ENCODE peak calls at places on chromosome X, in four cellular contexts. One of them, this sample, is unnamed.

GRCh38 chrX:108199691-108200090 is 108.1 kb downstream of the ATG4A start:
- DNase-seq in memory B cell: no peak
- DNase-seq in aorta: no peak
- DNase-seq in T follicular helper cell: no peak
- DNase-seq in this sample: no peak

GRCh38 chrX:45758738-45759397 is 558.2 kb upstream of the DIPK2B start:
- DNase-seq in T follicular helper cell: no peak
- DNase-seq in memory B cell: no peak
- DNase-seq in aorta: no peak
- DNase-seq in this sample: no peak

GRCh38 chrX:14777484-14777883 is 95.4 kb downstream of the FANCB start:
- DNase-seq in T follicular helper cell: no peak
- DNase-seq in memory B cell: no peak
- DNase-seq in aorta: no peak
- DNase-seq in this sample: no peak

GRCh38 chrX:111200327-111200726 is 70.0 kb downstream of the CAPN6 start:
- DNase-seq in memory B cell: no peak
- DNase-seq in T follicular helper cell: no peak
- DNase-seq in aorta: no peak
- DNase-seq in this sample: no peak

GRCh38 chrX:126900937-126901336 is 81.4 kb downstream of the PRR32 start:
- DNase-seq in T follicular helper cell: no peak
- DNase-seq in aorta: no peak
- DNase-seq in memory B cell: no peak
- DNase-seq in this sample: no peak

GRCh38 chrX:132071260-132071659 is 48.2 kb downstream of the STK26 start:
- DNase-seq in T follicular helper cell: no peak
- DNase-seq in memory B cell: no peak
- DNase-seq in aorta: no peak
- DNase-seq in this sample: no peak

GRCh38 chrX:118325453-118325852 is 20.5 kb upstream of the WDR44 start:
- DNase-seq in aorta: no peak
- DNase-seq in memory B cell: no peak
- DNase-seq in T follicular helper cell: no peak
- DNase-seq in this sample: no peak

GRCh38 chrX:23742174-23742692 is 843 bp downstream of the ACOT9 start:
- DNase-seq in T follicular helper cell: no peak
- DNase-seq in aorta: no peak
- DNase-seq in memory B cell: no peak
- DNase-seq in this sample: peak; percentile 37

GRCh38 chrX:111445485-111445884 is 33.5 kb upstream of the DCX start:
- DNase-seq in T follicular helper cell: no peak
- DNase-seq in aorta: no peak
- DNase-seq in memory B cell: peak; percentile 2
- DNase-seq in this sample: peak; percentile 16

GRCh38 chrX:38583185-38583584 is 21.8 kb downstream of the TSPAN7 start:
- DNase-seq in T follicular helper cell: no peak
- DNase-seq in aorta: no peak
- DNase-seq in memory B cell: no peak
- DNase-seq in this sample: no peak

GRCh38 chrX:94932278-94932965 is 1258.4 kb downstream of the FAM133A start:
- DNase-seq in memory B cell: no peak
- DNase-seq in aorta: no peak
- DNase-seq in T follicular helper cell: no peak
- DNase-seq in this sample: no peak

GRCh38 chrX:136170109-136170800 is 22.9 kb downstream of the FHL1 start:
- DNase-seq in T follicular helper cell: no peak
- DNase-seq in aorta: no peak
- DNase-seq in memory B cell: no peak
- DNase-seq in this sample: no peak

GRCh38 chrX:123475068-123475724 is 257.7 kb downstream of the THOC2 start:
- DNase-seq in memory B cell: no peak
- DNase-seq in aorta: no peak
- DNase-seq in T follicular helper cell: no peak
- DNase-seq in this sample: no peak

GRCh38 chrX:21581479-21581878 is 76.7 kb downstream of the KLHL34 start:
- DNase-seq in memory B cell: no peak
- DNase-seq in aorta: no peak
- DNase-seq in T follicular helper cell: no peak
- DNase-seq in this sample: no peak

GRCh38 chrX:74338852-74339251 is 34.9 kb downstream of the ZCCHC13 start:
- DNase-seq in T follicular helper cell: no peak
- DNase-seq in memory B cell: no peak
- DNase-seq in aorta: no peak
- DNase-seq in this sample: no peak

GRCh38 chrX:25028726-25029125 is 13.0 kb upstream of the ARX start:
- DNase-seq in T follicular helper cell: no peak
- DNase-seq in memory B cell: no peak
- DNase-seq in aorta: no peak
- DNase-seq in this sample: no peak

GRCh38 chrX:19893722-19894121 is 6.3 kb upstream of the SH3KBP1 start:
- DNase-seq in T follicular helper cell: no peak
- DNase-seq in memory B cell: no peak
- DNase-seq in aorta: no peak
- DNase-seq in this sample: no peak

GRCh38 chrX:102651968-102652744 is 873 bp downstream of the GPRASP1 start:
- DNase-seq in aorta: peak; percentile 57
- DNase-seq in T follicular helper cell: peak; percentile 55
- DNase-seq in memory B cell: peak; percentile 13
- DNase-seq in this sample: no peak

GRCh38 chrX:103608305-103608963 is 671 bp downstream of the TCEAL3 start:
- DNase-seq in memory B cell: no peak
- DNase-seq in aorta: peak; percentile 58
- DNase-seq in T follicular helper cell: no peak
- DNase-seq in this sample: no peak

GRCh38 chrX:105882581-105883275 is 60.4 kb downstream of the NRK start:
- DNase-seq in T follicular helper cell: no peak
- DNase-seq in aorta: no peak
- DNase-seq in memory B cell: no peak
- DNase-seq in this sample: no peak

GRCh38 chrX:108097380-108097779 is 5.8 kb downstream of the ATG4A start:
- DNase-seq in aorta: no peak
- DNase-seq in T follicular helper cell: no peak
- DNase-seq in memory B cell: no peak
- DNase-seq in this sample: no peak

GRCh38 chrX:10017866-10018265 is 50.7 kb downstream of the CLDN34 start:
- DNase-seq in T follicular helper cell: no peak
- DNase-seq in memory B cell: no peak
- DNase-seq in aorta: no peak
- DNase-seq in this sample: no peak

GRCh38 chrX:9495496-9495895 is 30.6 kb downstream of the TBL1X start:
- DNase-seq in memory B cell: no peak
- DNase-seq in T follicular helper cell: no peak
- DNase-seq in aorta: no peak
- DNase-seq in this sample: no peak

This sample was measured in SK-N-MC.